ENCODE peak calls at places on chromosomes 5 and 9, in six cellular contexts. One of them, this sample, is unnamed.

GRCh38 chr5:72470817-72471216 is 36.4 kb downstream of the ZNF366 start:
- DNase-seq in NCI-H1417: no peak
- DNase-seq in naive thymus-derived CD4-positive, alpha-beta T cell: no peak
- DNase-seq in Peyer's patch: no peak
- DNase-seq in posterior cingulate gyrus: no peak
- DNase-seq in endodermal cell: no peak
- DNase-seq in this sample: no peak

GRCh38 chr9:109418827-109419226 is 79.3 kb downstream of the PTPN3 start:
- DNase-seq in endodermal cell: no peak
- DNase-seq in Peyer's patch: no peak
- DNase-seq in posterior cingulate gyrus: no peak
- DNase-seq in NCI-H1417: no peak
- DNase-seq in naive thymus-derived CD4-positive, alpha-beta T cell: no peak
- DNase-seq in this sample: no peak

GRCh38 chr9:114908104-114908621 is 22.2 kb downstream of the TNFSF8 start:
- DNase-seq in posterior cingulate gyrus: no peak
- DNase-seq in naive thymus-derived CD4-positive, alpha-beta T cell: no peak
- DNase-seq in endodermal cell: peak
- DNase-seq in NCI-H1417: peak
- DNase-seq in Peyer's patch: no peak
- DNase-seq in this sample: no peak

GRCh38 chr9:98502976-98503325 is 205.8 kb downstream of the GABBR2 start:
- DNase-seq in NCI-H1417: no peak
- DNase-seq in posterior cingulate gyrus: no peak
- DNase-seq in endodermal cell: peak
- DNase-seq in naive thymus-derived CD4-positive, alpha-beta T cell: no peak
- DNase-seq in Peyer's patch: no peak
- DNase-seq in this sample: no peak

GRCh38 chr5:72599519-72600400 is 92.5 kb upstream of the ZNF366 start:
- DNase-seq in endodermal cell: no peak
- DNase-seq in naive thymus-derived CD4-positive, alpha-beta T cell: no peak
- DNase-seq in Peyer's patch: no peak
- DNase-seq in posterior cingulate gyrus: no peak
- DNase-seq in NCI-H1417: no peak
- DNase-seq in this sample: no peak

GRCh38 chr9:75797181-75797580 is 93.3 kb upstream of the PCSK5 start:
- DNase-seq in Peyer's patch: no peak
- DNase-seq in NCI-H1417: no peak
- DNase-seq in endodermal cell: no peak
- DNase-seq in posterior cingulate gyrus: no peak
- DNase-seq in naive thymus-derived CD4-positive, alpha-beta T cell: no peak
- DNase-seq in this sample: no peak

GRCh38 chr9:4665357-4665756 is 923 bp downstream of the SPATA6L start:
- DNase-seq in Peyer's patch: no peak
- DNase-seq in naive thymus-derived CD4-positive, alpha-beta T cell: no peak
- DNase-seq in posterior cingulate gyrus: no peak
- DNase-seq in endodermal cell: no peak
- DNase-seq in NCI-H1417: no peak
- DNase-seq in this sample: no peak

GRCh38 chr5:157494178-157494830 is 34.3 kb downstream of the NIPAL4 start:
- DNase-seq in posterior cingulate gyrus: no peak
- DNase-seq in endodermal cell: no peak
- DNase-seq in Peyer's patch: no peak
- DNase-seq in NCI-H1417: no peak
- DNase-seq in naive thymus-derived CD4-positive, alpha-beta T cell: no peak
- DNase-seq in this sample: no peak

GRCh38 chr5:94751456-94751855 is 133.0 kb downstream of the SLF1 start:
- DNase-seq in naive thymus-derived CD4-positive, alpha-beta T cell: no peak
- DNase-seq in posterior cingulate gyrus: no peak
- DNase-seq in NCI-H1417: no peak
- DNase-seq in Peyer's patch: no peak
- DNase-seq in endodermal cell: no peak
- DNase-seq in this sample: no peak

GRCh38 chr9:37913480-37914153 is 9.7 kb upstream of the SLC25A51 start:
- DNase-seq in NCI-H1417: peak
- DNase-seq in posterior cingulate gyrus: peak
- DNase-seq in endodermal cell: peak
- DNase-seq in Peyer's patch: peak
- DNase-seq in naive thymus-derived CD4-positive, alpha-beta T cell: peak
- DNase-seq in this sample: peak

GRCh38 chr5:72276219-72276752 is 43.8 kb downstream of the MRPS27 start:
- DNase-seq in endodermal cell: no peak
- DNase-seq in NCI-H1417: no peak
- DNase-seq in posterior cingulate gyrus: no peak
- DNase-seq in Peyer's patch: no peak
- DNase-seq in naive thymus-derived CD4-positive, alpha-beta T cell: no peak
- DNase-seq in this sample: no peak

GRCh38 chr5:113488645-113489184 is 462 bp upstream of the MCC start:
- DNase-seq in posterior cingulate gyrus: no peak
- DNase-seq in NCI-H1417: no peak
- DNase-seq in naive thymus-derived CD4-positive, alpha-beta T cell: no peak
- DNase-seq in endodermal cell: no peak
- DNase-seq in Peyer's patch: no peak
- DNase-seq in this sample: no peak

GRCh38 chr5:133485468-133485867 is 126.9 kb downstream of the FSTL4 start:
- DNase-seq in Peyer's patch: no peak
- DNase-seq in NCI-H1417: no peak
- DNase-seq in naive thymus-derived CD4-positive, alpha-beta T cell: no peak
- DNase-seq in posterior cingulate gyrus: no peak
- DNase-seq in endodermal cell: peak
- DNase-seq in this sample: no peak

GRCh38 chr5:129804705-129805104 is 56.8 kb downstream of the MINAR2 start:
- DNase-seq in NCI-H1417: no peak
- DNase-seq in Peyer's patch: no peak
- DNase-seq in posterior cingulate gyrus: no peak
- DNase-seq in endodermal cell: peak
- DNase-seq in naive thymus-derived CD4-positive, alpha-beta T cell: no peak
- DNase-seq in this sample: no peak

GRCh38 chr9:120307599-120307998 is 272.4 kb downstream of the CDK5RAP2 start:
- DNase-seq in posterior cingulate gyrus: no peak
- DNase-seq in NCI-H1417: no peak
- DNase-seq in naive thymus-derived CD4-positive, alpha-beta T cell: no peak
- DNase-seq in Peyer's patch: no peak
- DNase-seq in endodermal cell: peak
- DNase-seq in this sample: no peak

GRCh38 chr5:55634866-55635265 is 77.3 kb downstream of the SLC38A9 start:
- DNase-seq in endodermal cell: no peak
- DNase-seq in posterior cingulate gyrus: no peak
- DNase-seq in naive thymus-derived CD4-positive, alpha-beta T cell: no peak
- DNase-seq in Peyer's patch: no peak
- DNase-seq in NCI-H1417: no peak
- DNase-seq in this sample: no peak

GRCh38 chr5:145360936-145361335 is 474.2 kb downstream of the PRELID2 start:
- DNase-seq in Peyer's patch: no peak
- DNase-seq in endodermal cell: no peak
- DNase-seq in naive thymus-derived CD4-positive, alpha-beta T cell: no peak
- DNase-seq in posterior cingulate gyrus: no peak
- DNase-seq in NCI-H1417: no peak
- DNase-seq in this sample: no peak

GRCh38 chr5:127562252-127562651 is 44.8 kb downstream of the PRRC1 start:
- DNase-seq in naive thymus-derived CD4-positive, alpha-beta T cell: no peak
- DNase-seq in Peyer's patch: no peak
- DNase-seq in endodermal cell: peak
- DNase-seq in posterior cingulate gyrus: peak
- DNase-seq in NCI-H1417: peak
- DNase-seq in this sample: no peak

GRCh38 chr5:76787237-76787636 is 31.6 kb upstream of the F2RL1 start:
- DNase-seq in endodermal cell: no peak
- DNase-seq in posterior cingulate gyrus: no peak
- DNase-seq in Peyer's patch: no peak
- DNase-seq in NCI-H1417: no peak
- DNase-seq in naive thymus-derived CD4-positive, alpha-beta T cell: no peak
- DNase-seq in this sample: no peak

GRCh38 chr5:9094582-9094981 is 451.3 kb downstream of the SEMA5A start:
- DNase-seq in posterior cingulate gyrus: no peak
- DNase-seq in Peyer's patch: no peak
- DNase-seq in endodermal cell: no peak
- DNase-seq in naive thymus-derived CD4-positive, alpha-beta T cell: no peak
- DNase-seq in NCI-H1417: no peak
- DNase-seq in this sample: no peak

GRCh38 chr5:58412932-58413331 is 47.0 kb downstream of the PLK2 start:
- DNase-seq in naive thymus-derived CD4-positive, alpha-beta T cell: no peak
- DNase-seq in Peyer's patch: no peak
- DNase-seq in endodermal cell: no peak
- DNase-seq in NCI-H1417: no peak
- DNase-seq in posterior cingulate gyrus: no peak
- DNase-seq in this sample: no peak

GRCh38 chr5:119397518-119398380 is 41.9 kb downstream of the TNFAIP8 start:
- DNase-seq in naive thymus-derived CD4-positive, alpha-beta T cell: no peak
- DNase-seq in Peyer's patch: no peak
- DNase-seq in NCI-H1417: no peak
- DNase-seq in posterior cingulate gyrus: no peak
- DNase-seq in endodermal cell: no peak
- DNase-seq in this sample: no peak

GRCh38 chr5:78908173-78908901 is 76.8 kb downstream of the ARSB start:
- DNase-seq in endodermal cell: peak
- DNase-seq in posterior cingulate gyrus: peak
- DNase-seq in Peyer's patch: peak
- DNase-seq in naive thymus-derived CD4-positive, alpha-beta T cell: no peak
- DNase-seq in NCI-H1417: peak
- DNase-seq in this sample: no peak

GRCh38 chr9:77999231-77999631 is 32.4 kb downstream of the GNAQ start:
- DNase-seq in endodermal cell: no peak
- DNase-seq in naive thymus-derived CD4-positive, alpha-beta T cell: no peak
- DNase-seq in Peyer's patch: no peak
- DNase-seq in NCI-H1417: no peak
- DNase-seq in posterior cingulate gyrus: no peak
- DNase-seq in this sample: no peak

GRCh38 chr9:36788534-36788933 is 215.8 kb downstream of the MELK start:
- DNase-seq in endodermal cell: peak
- DNase-seq in naive thymus-derived CD4-positive, alpha-beta T cell: no peak
- DNase-seq in NCI-H1417: no peak
- DNase-seq in Peyer's patch: no peak
- DNase-seq in posterior cingulate gyrus: no peak
- DNase-seq in this sample: no peak

GRCh38 chr5:130141689-130142320 is 237.5 kb downstream of the CHSY3 start:
- DNase-seq in endodermal cell: peak
- DNase-seq in posterior cingulate gyrus: peak
- DNase-seq in NCI-H1417: peak
- DNase-seq in naive thymus-derived CD4-positive, alpha-beta T cell: no peak
- DNase-seq in Peyer's patch: no peak
- DNase-seq in this sample: peak

GRCh38 chr9:100602302-100602930 is 24.5 kb downstream of the CAVIN4 start:
- DNase-seq in posterior cingulate gyrus: no peak
- DNase-seq in endodermal cell: peak
- DNase-seq in Peyer's patch: no peak
- DNase-seq in NCI-H1417: peak
- DNase-seq in naive thymus-derived CD4-positive, alpha-beta T cell: no peak
- DNase-seq in this sample: no peak

This sample was measured in H1.